ENCODE peak calls at places on chromosomes 7 and 10, in six cellular contexts. T is PC-9; V is Panc1; R is WERI-Rb-1; N is naive thymus-derived CD4-positive, alpha-beta T cell; O is gastrocnemius medialis. P is an unnamed sample.

GRCh38 chr7:129959480-129960332 is 6.9 kb upstream of the UBE2H start:
- DNase-seq in N (no peak), O (no peak), T (no peak), R (no peak), V (no peak), P (peak)

GRCh38 chr7:138460649-138461607 is 869 bp downstream of the TRIM24 start:
- DNase-seq in T (peak), O (peak), V (no peak), R (peak), N (peak), P (no peak)

GRCh38 chr7:100572281-100572948 is 1.3 kb downstream of the SAP25 start:
- DNase-seq in V (no peak), N (no peak), O (no peak), T (no peak), R (no peak), P (no peak)

GRCh38 chr10:98460837-98461499 is 14.2 kb upstream of the HPS1 start:
- DNase-seq in R (no peak), N (no peak), O (peak), T (peak), V (peak), P (peak)

GRCh38 chr10:62726142-62726541 is 78.4 kb upstream of the ADO start:
- DNase-seq in O (no peak), N (no peak), V (no peak), T (no peak), R (no peak), P (no peak)

GRCh38 chr10:128054163-128054970 is 71.9 kb downstream of the MKI67 start:
- DNase-seq in O (no peak), N (no peak), T (no peak), R (no peak), V (no peak), P (no peak)

GRCh38 chr10:5551531-5552375 is 27.0 kb downstream of the CALML3 start:
- DNase-seq in O (no peak), R (no peak), N (peak), T (peak), V (no peak), P (peak)

GRCh38 chr10:57791546-57791945 is 476.1 kb downstream of the IPMK start:
- DNase-seq in T (no peak), V (no peak), O (no peak), N (no peak), R (no peak), P (peak)

GRCh38 chr10:129727071-129727470 is 237.0 kb downstream of the EBF3 start:
- DNase-seq in O (no peak), V (no peak), T (no peak), R (no peak), N (no peak), P (no peak)

GRCh38 chr10:88154596-88155250 is 291.3 kb downstream of the PTEN start:
- DNase-seq in V (no peak), N (no peak), O (no peak), R (no peak), T (no peak), P (no peak)

GRCh38 chr7:69126896-69127479 is 471.3 kb upstream of the AUTS2 start:
- DNase-seq in O (no peak), R (no peak), N (no peak), T (no peak), V (no peak), P (no peak)

GRCh38 chr7:24851791-24852190 is 94.5 kb upstream of the GSDME start:
- DNase-seq in V (no peak), O (no peak), N (no peak), R (no peak), T (peak), P (peak)

GRCh38 chr7:13021566-13021965 is 334.1 kb downstream of the ARL4A start:
- DNase-seq in V (no peak), O (no peak), T (no peak), N (no peak), R (no peak), P (no peak)

GRCh38 chr10:7488418-7488829 is 77.6 kb upstream of the SFMBT2 start:
- DNase-seq in N (no peak), T (no peak), O (no peak), R (no peak), V (no peak), P (no peak)

GRCh38 chr10:10796061-10796773 is 221.5 kb upstream of the CELF2 start:
- DNase-seq in R (no peak), N (no peak), O (no peak), V (no peak), T (no peak), P (no peak)

GRCh38 chr10:10798021-10798420 is 219.7 kb upstream of the CELF2 start:
- DNase-seq in N (no peak), R (no peak), O (no peak), V (no peak), T (no peak), P (no peak)

GRCh38 chr10:10796774-10797415 is 220.8 kb upstream of the CELF2 start:
- DNase-seq in N (no peak), O (no peak), R (no peak), T (no peak), V (no peak), P (peak)

GRCh38 chr10:10798543-10799192 is 219.0 kb upstream of the CELF2 start:
- DNase-seq in T (no peak), O (no peak), R (no peak), V (no peak), N (no peak), P (no peak)

DNA sequence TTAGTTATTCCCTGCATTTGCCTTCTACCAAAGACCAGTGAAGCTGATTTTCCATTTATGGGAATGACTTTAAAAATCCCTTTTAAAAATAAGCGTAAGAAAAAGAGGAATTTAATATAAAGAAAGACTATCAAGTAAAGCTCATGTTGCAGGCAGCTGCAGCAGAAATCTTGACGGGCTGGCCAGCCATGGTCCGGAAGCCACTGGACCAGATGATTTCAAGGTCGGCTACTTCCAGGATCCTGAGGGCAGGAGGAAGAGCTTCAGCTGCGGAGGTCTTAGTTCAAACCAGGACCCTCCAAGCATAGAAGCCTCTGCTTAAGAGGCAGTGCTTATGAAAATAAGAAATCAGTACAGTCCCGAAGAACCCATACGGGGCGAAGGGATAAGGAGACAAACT is 220.2 kb upstream of the CELF2 start:
- DNase-seq in O (no peak), N (no peak), T (no peak), R (no peak), V (no peak), P (no peak)
- H3K27ac ChIP-seq in O (peak), N (no peak), T (no peak), R (no peak), V (no peak), P (peak)

GRCh38 chr7:76326646-76327233 is 24.3 kb downstream of the HSPB1 start:
- DNase-seq in T (no peak), V (no peak), R (no peak), O (no peak), N (no peak), P (no peak)
- H3K27ac ChIP-seq in T (no peak), V (no peak), R (no peak), O (peak), N (no peak), P (no peak)

DNA sequence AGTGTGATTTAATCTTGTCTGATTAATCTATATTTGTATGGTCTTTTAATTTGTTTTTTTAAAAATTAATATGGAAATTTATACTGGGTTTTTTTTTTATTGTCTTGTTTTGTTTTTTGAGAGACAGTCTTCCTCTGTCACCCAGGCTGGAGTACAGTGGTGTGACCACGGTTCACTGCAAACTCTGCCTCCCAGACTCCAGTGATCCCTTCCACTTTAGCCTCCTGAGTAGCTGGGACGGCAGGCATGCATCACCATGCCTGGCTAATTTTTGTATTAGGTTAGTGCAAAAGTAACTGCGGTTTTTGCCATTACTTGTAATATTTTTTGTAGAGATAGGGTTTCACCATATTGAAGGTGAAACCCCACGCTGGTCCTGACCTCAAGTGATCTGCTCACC is 73.1 kb downstream of the TET1 start:
- DNase-seq in R (no peak), N (no peak), V (no peak), O (no peak), T (no peak), P (no peak)
- H3K27ac ChIP-seq in R (no peak), N (no peak), V (no peak), O (no peak), T (no peak), P (no peak)

DNA sequence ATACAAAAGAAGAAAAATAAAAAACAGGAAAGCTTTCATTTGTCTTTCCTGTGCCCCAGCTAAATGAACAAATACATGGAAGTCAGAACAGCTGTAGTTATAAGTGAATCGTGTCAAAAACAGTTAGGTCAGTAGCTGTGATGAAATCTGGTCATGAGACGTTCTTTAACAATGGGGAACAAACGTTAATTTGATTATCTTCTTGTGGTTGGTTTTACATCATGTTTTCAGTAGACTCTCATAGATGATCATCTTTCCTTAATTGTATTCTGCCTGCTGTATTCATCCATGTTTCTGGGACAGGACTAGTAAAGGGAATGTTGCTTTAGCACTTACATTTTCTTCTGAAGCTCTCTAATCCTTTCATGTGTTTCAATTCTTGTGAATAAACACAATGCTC is 97.0 kb downstream of the PCLO start:
- DNase-seq in R (no peak), V (no peak), O (no peak), N (no peak), T (no peak), P (no peak)
- H3K27ac ChIP-seq in R (no peak), V (no peak), O (no peak), N (no peak), T (no peak), P (no peak)

GRCh38 chr10:19932806-19933371 is 116.7 kb downstream of the PLXDC2 start:
- DNase-seq in O (no peak), T (no peak), N (no peak), V (no peak), R (no peak), P (no peak)
- H3K27ac ChIP-seq in O (peak), T (no peak), N (no peak), V (no peak), R (no peak), P (no peak)

DNA sequence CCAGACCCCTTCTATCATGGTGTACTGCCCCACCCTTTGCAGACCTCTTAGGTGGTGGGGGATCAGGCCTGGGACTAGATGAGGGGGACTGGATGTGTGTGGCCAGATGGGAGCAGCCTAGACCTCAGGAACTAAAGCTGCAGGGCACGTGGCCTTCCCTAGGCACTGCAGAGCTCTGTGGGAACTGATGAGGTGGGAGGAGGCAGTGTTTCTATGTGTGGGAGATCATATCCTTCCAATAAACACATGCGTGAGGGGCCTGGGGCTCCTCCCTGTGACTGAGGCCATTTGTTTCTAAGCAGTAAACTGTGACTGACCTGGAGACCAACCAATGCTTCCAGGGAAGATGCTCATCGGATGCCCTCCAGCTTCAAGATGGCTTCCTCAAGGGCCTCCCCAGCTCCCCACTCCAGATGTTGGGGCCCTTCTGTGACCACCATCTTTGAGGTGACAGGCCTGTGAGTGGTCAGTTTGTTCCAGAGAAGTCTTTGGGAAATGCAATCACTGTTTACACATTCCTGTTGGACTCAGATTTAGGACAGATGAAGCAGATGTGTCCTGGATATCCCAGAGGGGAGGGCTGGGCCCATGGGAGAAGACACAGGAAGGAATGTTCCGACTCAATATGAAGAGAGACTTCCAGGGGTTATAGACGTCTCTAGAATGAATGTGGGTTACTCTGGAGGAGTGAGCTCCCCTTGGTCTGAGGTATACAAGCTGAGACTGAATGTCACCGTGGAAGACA is 23.6 kb upstream of the ZCCHC24 start:
- DNase-seq in V (no peak), O (no peak), R (no peak), N (no peak), T (no peak), P (no peak)
- H3K27ac ChIP-seq in V (no peak), O (peak), R (no peak), N (no peak), T (no peak), P (no peak)

GRCh38 chr10:116720241-116721047 is 21.9 kb downstream of the HSPA12A start:
- DNase-seq in O (no peak), T (no peak), N (no peak), V (no peak), R (no peak), P (no peak)

GRCh38 chr10:116721991-116722392 is 20.4 kb downstream of the HSPA12A start:
- DNase-seq in O (no peak), V (no peak), T (no peak), R (peak), N (no peak), P (no peak)

GRCh38 chr10:116722736-116723427 is 19.5 kb downstream of the HSPA12A start:
- DNase-seq in T (no peak), V (no peak), R (peak), N (no peak), O (no peak), P (no peak)

GRCh38 chr10:116721048-116721897 is 21.1 kb downstream of the HSPA12A start:
- DNase-seq in R (no peak), V (no peak), N (no peak), O (no peak), T (no peak), P (no peak)

DNA sequence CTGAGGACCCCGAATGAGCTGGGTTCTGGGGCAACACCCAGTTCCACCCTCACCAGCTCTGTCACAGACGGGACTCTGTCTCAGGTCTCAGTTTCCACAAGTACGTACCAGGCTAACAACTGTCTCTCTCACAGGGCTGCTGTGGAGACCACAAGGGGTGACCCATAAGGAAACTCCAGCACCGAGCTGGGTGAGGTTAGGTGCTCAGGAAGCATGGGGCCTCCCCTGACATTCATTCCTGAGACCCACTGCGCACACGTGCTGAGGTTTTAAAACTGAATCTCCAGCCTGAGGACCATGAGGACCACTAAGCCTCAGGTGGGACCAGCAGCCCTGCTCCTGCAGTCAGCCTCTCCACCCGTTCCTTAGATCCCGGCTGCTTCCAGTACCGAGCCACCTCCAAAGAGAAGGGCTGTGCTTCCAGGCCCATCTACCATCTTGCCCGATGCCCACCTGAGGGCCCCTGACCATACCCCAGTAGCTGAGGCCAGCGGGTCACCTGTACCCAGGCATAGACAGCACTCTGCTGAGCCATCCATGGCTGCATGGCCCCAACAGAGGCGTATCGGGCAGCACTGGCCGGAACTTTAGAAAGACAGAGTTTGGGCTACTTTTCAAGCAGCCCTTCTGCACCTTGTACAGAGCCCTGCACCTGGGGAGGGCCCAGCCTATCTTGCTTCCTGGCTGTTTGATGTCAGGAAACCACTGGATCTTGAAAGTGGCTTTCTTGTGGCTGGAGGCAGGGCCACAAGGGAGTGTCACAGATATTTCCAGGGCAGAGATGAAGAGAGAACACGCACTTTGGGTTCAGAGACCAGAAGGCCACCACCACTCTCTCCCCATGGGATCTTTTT is 18.7 kb downstream of the HSPA12A start:
- DNase-seq in O (no peak), N (peak), R (no peak), T (no peak), V (no peak), P (no peak)
- H3K27ac ChIP-seq in O (no peak), N (no peak), R (peak), T (no peak), V (no peak), P (no peak)

P was measured in epithelial cell of prostate.